ENCODE peak calls at places on chromosome 3, in seven cellular contexts. One of them, this sample, is unnamed.
A peak's percentile ranks its signal among the peaks of the same experiment; 100 is the strongest.

GRCh38 chr3:128504957-128505730 is 12.1 kb upstream of the GATA2 start:
- DNase-seq in IMR-90: no peak
- DNase-seq in neuronal stem cell: no peak
- DNase-seq in mesendoderm: peak; percentile 72
- DNase-seq in H9: peak; percentile 20
- DNase-seq in H1: no peak
- DNase-seq in trophoblast cell: peak; percentile 99
- DNase-seq in this sample: no peak

GRCh38 chr3:47347217-47347801 is 33.5 kb upstream of the PTPN23 start:
- DNase-seq in trophoblast cell: peak; percentile 29
- DNase-seq in neuronal stem cell: no peak
- DNase-seq in H9: no peak
- DNase-seq in H1: no peak
- DNase-seq in IMR-90: peak; percentile 79
- DNase-seq in mesendoderm: peak; percentile 16
- DNase-seq in this sample: peak; percentile 87

GRCh38 chr3:139537325-139537724 is 2.2 kb downstream of the RBP1 start:
- DNase-seq in mesendoderm: peak; percentile 62
- DNase-seq in H1: no peak
- DNase-seq in H9: no peak
- DNase-seq in neuronal stem cell: no peak
- DNase-seq in IMR-90: peak; percentile 75
- DNase-seq in trophoblast cell: peak; percentile 51
- DNase-seq in this sample: peak; percentile 3

GRCh38 chr3:138456961-138457862 is 22.8 kb downstream of the ESYT3 start:
- DNase-seq in trophoblast cell: no peak
- DNase-seq in H9: peak; percentile 15
- DNase-seq in mesendoderm: no peak
- DNase-seq in H1: no peak
- DNase-seq in IMR-90: no peak
- DNase-seq in neuronal stem cell: no peak
- DNase-seq in this sample: no peak

GRCh38 chr3:177447938-177448337 is 250.7 kb upstream of the TBL1XR1 start:
- DNase-seq in H9: no peak
- DNase-seq in H1: no peak
- DNase-seq in IMR-90: no peak
- DNase-seq in trophoblast cell: no peak
- DNase-seq in neuronal stem cell: no peak
- DNase-seq in mesendoderm: no peak
- DNase-seq in this sample: no peak

GRCh38 chr3:55639886-55640765 is 153.0 kb upstream of the WNT5A start:
- DNase-seq in H9: no peak
- DNase-seq in mesendoderm: peak; percentile 63
- DNase-seq in trophoblast cell: no peak
- DNase-seq in neuronal stem cell: no peak
- DNase-seq in H1: no peak
- DNase-seq in IMR-90: no peak
- DNase-seq in this sample: no peak

GRCh38 chr3:117168896-117169295 is 459.3 kb downstream of the TUSC7 start:
- DNase-seq in trophoblast cell: no peak
- DNase-seq in neuronal stem cell: no peak
- DNase-seq in mesendoderm: no peak
- DNase-seq in H1: no peak
- DNase-seq in H9: no peak
- DNase-seq in IMR-90: no peak
- DNase-seq in this sample: no peak

GRCh38 chr3:144801890-144802289 is 830.3 kb downstream of the DIPK2A start:
- DNase-seq in H1: no peak
- DNase-seq in H9: no peak
- DNase-seq in neuronal stem cell: no peak
- DNase-seq in mesendoderm: no peak
- DNase-seq in trophoblast cell: no peak
- DNase-seq in IMR-90: no peak
- DNase-seq in this sample: no peak

GRCh38 chr3:49668414-49668797 is 5.7 kb upstream of the APEH start:
- DNase-seq in H1: no peak
- DNase-seq in neuronal stem cell: no peak
- DNase-seq in H9: no peak
- DNase-seq in trophoblast cell: no peak
- DNase-seq in mesendoderm: peak; percentile 26
- DNase-seq in IMR-90: no peak
- DNase-seq in this sample: no peak

GRCh38 chr3:23055733-23056376 is 147.3 kb upstream of the UBE2E2 start:
- DNase-seq in H9: no peak
- DNase-seq in IMR-90: peak; percentile 76
- DNase-seq in trophoblast cell: peak; percentile 27
- DNase-seq in mesendoderm: no peak
- DNase-seq in H1: no peak
- DNase-seq in neuronal stem cell: no peak
- DNase-seq in this sample: peak; percentile 62

GRCh38 chr3:12895391-12896205 is 54.2 kb upstream of the RPL32 start:
- DNase-seq in IMR-90: peak; percentile 20
- DNase-seq in H9: no peak
- DNase-seq in trophoblast cell: peak; percentile 63
- DNase-seq in neuronal stem cell: no peak
- DNase-seq in mesendoderm: no peak
- DNase-seq in H1: no peak
- DNase-seq in this sample: peak; percentile 11

GRCh38 chr3:172465281-172465680 is 17.0 kb upstream of the GHSR start:
- DNase-seq in H9: no peak
- DNase-seq in neuronal stem cell: no peak
- DNase-seq in mesendoderm: no peak
- DNase-seq in trophoblast cell: peak; percentile 86
- DNase-seq in IMR-90: no peak
- DNase-seq in H1: no peak
- DNase-seq in this sample: no peak

GRCh38 chr3:49805884-49806701 is 3.0 kb downstream of the INKA1 start:
- DNase-seq in mesendoderm: peak; percentile 64
- DNase-seq in IMR-90: no peak
- DNase-seq in trophoblast cell: no peak
- DNase-seq in H1: no peak
- DNase-seq in H9: peak; percentile 68
- DNase-seq in neuronal stem cell: no peak
- DNase-seq in this sample: peak; percentile 75

GRCh38 chr3:105277656-105278055 is 89.1 kb upstream of the ALCAM start:
- DNase-seq in H9: no peak
- DNase-seq in H1: no peak
- DNase-seq in neuronal stem cell: no peak
- DNase-seq in IMR-90: peak; percentile 41
- DNase-seq in trophoblast cell: no peak
- DNase-seq in mesendoderm: no peak
- DNase-seq in this sample: peak; percentile 13

GRCh38 chr3:105752791-105753415 is 115.9 kb downstream of the CBLB start:
- DNase-seq in neuronal stem cell: no peak
- DNase-seq in trophoblast cell: no peak
- DNase-seq in H9: no peak
- DNase-seq in H1: no peak
- DNase-seq in mesendoderm: peak; percentile 27
- DNase-seq in IMR-90: no peak
- DNase-seq in this sample: peak; percentile 23

GRCh38 chr3:143208976-143209714 is 89.6 kb downstream of the CHST2 start:
- DNase-seq in mesendoderm: no peak
- DNase-seq in IMR-90: no peak
- DNase-seq in neuronal stem cell: no peak
- DNase-seq in trophoblast cell: no peak
- DNase-seq in H1: no peak
- DNase-seq in H9: no peak
- DNase-seq in this sample: no peak

GRCh38 chr3:141279074-141279945 is 47.7 kb downstream of the PXYLP1 start:
- DNase-seq in H9: no peak
- DNase-seq in IMR-90: peak; percentile 50
- DNase-seq in H1: no peak
- DNase-seq in trophoblast cell: peak; percentile 66
- DNase-seq in neuronal stem cell: no peak
- DNase-seq in mesendoderm: peak; percentile 58
- DNase-seq in this sample: peak; percentile 27

DNA sequence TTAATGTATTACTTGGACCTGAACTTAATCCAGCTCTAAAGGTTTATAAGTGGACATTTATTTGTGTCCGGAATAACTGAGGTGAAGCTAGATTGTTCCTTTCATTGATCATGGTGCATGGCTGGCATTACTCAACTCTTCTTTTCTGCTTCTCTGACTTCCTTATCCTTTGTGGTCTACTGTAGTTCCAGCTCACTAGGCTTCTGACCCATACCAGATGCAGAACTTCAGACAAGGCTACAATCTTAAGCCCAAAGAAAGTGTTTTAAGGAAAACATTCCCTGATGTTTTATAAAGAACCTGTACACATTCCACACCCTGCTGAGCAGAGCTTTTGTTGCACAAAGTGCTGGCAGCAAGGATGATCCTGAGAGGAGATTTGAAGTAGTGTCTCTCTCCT is 250.8 kb upstream of the TGFBR2 start:
- DNase-seq in trophoblast cell: no peak
- DNase-seq in mesendoderm: no peak
- DNase-seq in IMR-90: peak; percentile 16
- DNase-seq in H9: no peak
- DNase-seq in H1: no peak
- DNase-seq in neuronal stem cell: no peak
- DNase-seq in this sample: no peak
- H3K79me1 ChIP-seq in trophoblast cell: no peaks in the 10 kb centered on the region
- H3K79me1 ChIP-seq in mesendoderm: no peaks in the 10 kb centered on the region
- H3K79me1 ChIP-seq in IMR-90: no peaks in the 10 kb centered on the region
- H3K79me1 ChIP-seq in H9: no peaks in the 10 kb centered on the region
- H3K79me1 ChIP-seq in H1: no peaks in the 10 kb centered on the region
- H3K79me1 ChIP-seq in neuronal stem cell: no peaks in the 10 kb centered on the region
- H3K79me1 ChIP-seq in this sample: no peaks in the 10 kb centered on the region

DNA sequence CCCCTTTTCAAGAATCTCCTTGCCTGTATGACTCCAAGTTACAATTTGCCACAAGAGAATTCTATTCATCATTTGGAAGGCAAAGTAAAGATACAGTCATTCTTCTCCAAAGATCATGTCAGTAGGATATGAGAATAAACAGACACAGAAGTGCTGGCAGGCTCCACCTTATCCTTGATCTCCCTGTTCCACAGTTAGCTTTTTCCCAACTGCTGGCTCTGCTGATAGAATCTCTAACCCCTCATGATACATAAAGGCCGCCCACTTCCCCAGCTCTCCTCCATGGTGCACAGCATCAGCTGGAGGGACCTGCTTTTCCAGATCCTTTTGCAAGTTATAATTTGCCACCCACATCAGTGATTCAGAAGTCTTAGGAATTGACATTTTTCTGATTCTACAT is 465.5 kb downstream of the GBE1 start:
- DNase-seq in trophoblast cell: peak; percentile 98
- DNase-seq in H1: no peak
- DNase-seq in neuronal stem cell: no peak
- DNase-seq in H9: no peak
- DNase-seq in mesendoderm: no peak
- DNase-seq in IMR-90: no peak
- DNase-seq in this sample: no peak
- H3K79me1 ChIP-seq in trophoblast cell: peaks cover 8% of the 10 kb centered on the region
- H3K79me1 ChIP-seq in H1: no peaks in the 10 kb centered on the region
- H3K79me1 ChIP-seq in neuronal stem cell: no peaks in the 10 kb centered on the region
- H3K79me1 ChIP-seq in H9: no peaks in the 10 kb centered on the region
- H3K79me1 ChIP-seq in mesendoderm: no peaks in the 10 kb centered on the region
- H3K79me1 ChIP-seq in IMR-90: no peaks in the 10 kb centered on the region
- H3K79me1 ChIP-seq in this sample: no peaks in the 10 kb centered on the region

GRCh38 chr3:53215816-53216215 is 40.0 kb downstream of the TKT start:
- DNase-seq in neuronal stem cell: no peak
- DNase-seq in IMR-90: peak; percentile 42
- DNase-seq in mesendoderm: no peak
- DNase-seq in H9: no peak
- DNase-seq in trophoblast cell: no peak
- DNase-seq in H1: no peak
- DNase-seq in this sample: no peak

GRCh38 chr3:53218136-53218535 is 37.7 kb downstream of the TKT start:
- DNase-seq in H1: no peak
- DNase-seq in mesendoderm: no peak
- DNase-seq in H9: peak; percentile 22
- DNase-seq in trophoblast cell: no peak
- DNase-seq in neuronal stem cell: no peak
- DNase-seq in IMR-90: no peak
- DNase-seq in this sample: no peak

GRCh38 chr3:53219897-53220483 is 35.8 kb downstream of the TKT start:
- DNase-seq in neuronal stem cell: peak; percentile 82
- DNase-seq in H9: peak; percentile 95
- DNase-seq in trophoblast cell: peak; percentile 93
- DNase-seq in H1: peak; percentile 97
- DNase-seq in IMR-90: peak; percentile 72
- DNase-seq in mesendoderm: peak; percentile 94
- DNase-seq in this sample: peak; percentile 80

GRCh38 chr3:53217175-53217574 is 38.6 kb downstream of the TKT start:
- DNase-seq in H9: no peak
- DNase-seq in trophoblast cell: no peak
- DNase-seq in neuronal stem cell: no peak
- DNase-seq in H1: no peak
- DNase-seq in mesendoderm: peak; percentile 54
- DNase-seq in IMR-90: no peak
- DNase-seq in this sample: no peak

GRCh38 chr3:53216723-53217122 is 39.1 kb downstream of the TKT start:
- DNase-seq in mesendoderm: peak; percentile 89
- DNase-seq in trophoblast cell: no peak
- DNase-seq in H1: no peak
- DNase-seq in IMR-90: no peak
- DNase-seq in H9: peak; percentile 24
- DNase-seq in neuronal stem cell: no peak
- DNase-seq in this sample: no peak
- H3K79me1 ChIP-seq in mesendoderm: no peaks in the 10 kb centered on the region
- H3K79me1 ChIP-seq in trophoblast cell: no peaks in the 10 kb centered on the region
- H3K79me1 ChIP-seq in H1: no peaks in the 10 kb centered on the region
- H3K79me1 ChIP-seq in IMR-90: no peaks in the 10 kb centered on the region
- H3K79me1 ChIP-seq in H9: no peaks in the 10 kb centered on the region
- H3K79me1 ChIP-seq in neuronal stem cell: no peaks in the 10 kb centered on the region
- H3K79me1 ChIP-seq in this sample: no peaks in the 10 kb centered on the region

DNA sequence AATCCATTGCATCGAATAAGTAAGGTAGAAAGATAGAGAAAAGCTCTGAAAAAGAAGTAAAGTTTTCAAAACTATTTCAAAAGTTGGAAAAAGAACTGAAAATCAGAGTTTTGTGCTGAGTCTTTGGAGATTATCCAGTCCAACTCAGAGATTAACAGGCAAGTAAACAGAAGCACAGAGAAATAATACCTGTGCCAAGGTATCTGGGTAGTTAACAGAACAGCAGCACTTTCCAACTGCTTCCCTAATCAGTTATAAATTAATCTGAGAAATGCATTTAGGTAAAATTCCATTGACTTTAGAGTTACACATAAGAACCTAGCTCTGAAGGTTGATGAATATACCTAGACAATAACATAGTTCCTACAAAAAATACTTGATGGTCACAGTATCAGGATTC is 355.3 kb downstream of the TBC1D5 start:
- DNase-seq in trophoblast cell: no peak
- DNase-seq in neuronal stem cell: no peak
- DNase-seq in H9: no peak
- DNase-seq in H1: no peak
- DNase-seq in mesendoderm: no peak
- DNase-seq in IMR-90: no peak
- DNase-seq in this sample: no peak
- H3K79me1 ChIP-seq in trophoblast cell: no peaks in the 10 kb centered on the region
- H3K79me1 ChIP-seq in neuronal stem cell: no peaks in the 10 kb centered on the region
- H3K79me1 ChIP-seq in H9: no peaks in the 10 kb centered on the region
- H3K79me1 ChIP-seq in H1: no peaks in the 10 kb centered on the region
- H3K79me1 ChIP-seq in mesendoderm: no peaks in the 10 kb centered on the region
- H3K79me1 ChIP-seq in IMR-90: no peaks in the 10 kb centered on the region
- H3K79me1 ChIP-seq in this sample: no peaks in the 10 kb centered on the region

GRCh38 chr3:184132947-184133346 is 2.2 kb upstream of the EIF2B5 start:
- DNase-seq in mesendoderm: no peak
- DNase-seq in trophoblast cell: no peak
- DNase-seq in neuronal stem cell: no peak
- DNase-seq in H9: no peak
- DNase-seq in H1: no peak
- DNase-seq in IMR-90: no peak
- DNase-seq in this sample: no peak
- H3K79me1 ChIP-seq in mesendoderm: peaks cover 18% of the 10 kb centered on the region
- H3K79me1 ChIP-seq in trophoblast cell: peaks cover 13% of the 10 kb centered on the region
- H3K79me1 ChIP-seq in neuronal stem cell: no peaks in the 10 kb centered on the region
- H3K79me1 ChIP-seq in H9: no peaks in the 10 kb centered on the region
- H3K79me1 ChIP-seq in H1: no peaks in the 10 kb centered on the region
- H3K79me1 ChIP-seq in IMR-90: peaks cover 3% of the 10 kb centered on the region
- H3K79me1 ChIP-seq in this sample: peaks cover 10% of the 10 kb centered on the region

This sample was measured in mesenchymal stem cell.